ENCODE peak calls at places on chromosomes 7 and 10, in nine cellular contexts. X is heart left ventricle, M is GM12891, S is HCT116, G is lower leg skin, B is uterus, A is Peyer's patch, K is esophagus squamous epithelium, Z is testis. C is an unnamed sample.

GRCh38 chr10:77801474-77802238 is 124.9 kb downstream of the DLG5 start:
- DNase-seq in G (no peak), K (no peak), A (no peak), S (no peak), Z (no peak), B (no peak), X (no peak), M (no peak), C (peak; percentile 44)

GRCh38 chr7:69467826-69468225 is 130.4 kb upstream of the AUTS2 start:
- DNase-seq in A (no peak), X (no peak), M (no peak), K (no peak), Z (no peak), S (no peak), B (no peak), G (no peak), C (no peak)

GRCh38 chr7:157685430-157686284 is 348.9 kb downstream of the DNAJB6 start:
- DNase-seq in M (no peak), A (peak; percentile 37), K (no peak), B (peak; percentile 3), Z (peak; percentile 17), G (peak; percentile 70), S (no peak), X (no peak), C (no peak)

GRCh38 chr7:152103691-152104090 is 78.2 kb downstream of the GALNT11 start:
- DNase-seq in M (no peak), Z (no peak), G (no peak), B (no peak), K (no peak), A (no peak), S (no peak), X (no peak), C (no peak)

GRCh38 chr7:35039343-35039742 is 2.1 kb upstream of the DPY19L1 start:
- DNase-seq in G (no peak), A (no peak), M (no peak), S (no peak), X (no peak), B (no peak), Z (no peak), K (no peak), C (no peak)

GRCh38 chr10:61779950-61780659 is 117.4 kb downstream of the CABCOCO1 start:
- DNase-seq in M (no peak), K (no peak), Z (no peak), X (no peak), G (no peak), S (no peak), A (peak; percentile 61), B (peak; percentile 48), C (peak; percentile 16)

GRCh38 chr10:4512557-4513286 is 313.3 kb upstream of the AKR1E2 start:
- DNase-seq in Z (peak; percentile 23), A (no peak), G (no peak), S (peak; percentile 36), B (peak; percentile 60), X (peak; percentile 62), M (no peak), K (no peak), C (peak; percentile 13)

GRCh38 chr7:5701085-5701914 is 80.2 kb downstream of the RNF216 start:
- DNase-seq in M (no peak), K (no peak), X (no peak), S (no peak), A (no peak), B (no peak), G (no peak), Z (no peak), C (no peak)

GRCh38 chr10:116226766-116227165 is 46.2 kb downstream of the GFRA1 start:
- DNase-seq in G (no peak), S (no peak), M (no peak), B (no peak), X (no peak), A (no peak), Z (no peak), K (no peak), C (no peak)

GRCh38 chr7:128032605-128033235 is 1.5 kb upstream of the LRRC4 start:
- DNase-seq in S (no peak), A (no peak), K (no peak), G (no peak), Z (no peak), M (peak; percentile 24), B (no peak), X (peak; percentile 70), C (no peak)

GRCh38 chr10:86312701-86313270 is 53.8 kb downstream of the GRID1 start:
- DNase-seq in X (no peak), K (no peak), S (no peak), Z (no peak), G (no peak), B (no peak), A (no peak), M (no peak), C (no peak)

GRCh38 chr7:69775231-69775771 is 177.0 kb downstream of the AUTS2 start:
- DNase-seq in M (no peak), G (peak; percentile 85), K (no peak), A (no peak), B (no peak), S (no peak), X (no peak), Z (no peak), C (peak; percentile 13)

DNA sequence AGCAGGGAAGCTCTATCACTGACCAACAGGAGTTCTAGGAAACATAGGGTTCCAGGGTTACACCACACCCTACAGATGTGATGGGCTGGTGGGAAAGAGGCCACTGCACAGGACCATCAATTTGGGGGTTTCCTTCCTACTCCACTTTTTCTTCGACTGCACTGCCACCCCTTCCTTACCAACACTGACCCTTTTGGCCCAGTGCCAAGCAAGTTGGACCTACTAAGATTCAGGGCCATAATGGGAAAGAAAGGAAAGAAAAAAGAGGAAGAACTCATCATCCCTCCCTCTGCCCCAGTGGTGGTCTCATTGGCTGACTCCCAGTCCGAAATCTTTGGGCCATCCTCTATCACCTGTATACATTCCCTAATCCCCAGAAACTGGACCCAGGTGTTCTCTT is 6.1 kb upstream of the PLEKHS1 start:
- DNase-seq in K (no peak), X (no peak), Z (no peak), M (no peak), S (no peak), G (no peak), A (no peak), B (no peak), C (no peak)
- TF ChIP-seq POLR2A in K (no peak), X (no peak), Z (no peak), M (no peak), S (no peak), G (no peak), A (no peak), B (no peak), C (no peak)

GRCh38 chr10:112227331-112227961 is 43.9 kb upstream of the GPAM start:
- DNase-seq in M (no peak), K (no peak), A (no peak), Z (no peak), B (no peak), X (no peak), G (peak; percentile 56), S (no peak), C (no peak)
- TF ChIP-seq POLR2A in M (no peak), K (no peak), A (no peak), Z (no peak), B (no peak), X (no peak), G (no peak), S (no peak), C (no peak)

GRCh38 chr7:139230078-139230477 is 959 bp upstream of the UBN2 start:
- DNase-seq in B (no peak), S (no peak), A (no peak), G (no peak), M (no peak), X (no peak), K (no peak), Z (no peak), C (no peak)

GRCh38 chr7:139231513-139232376 is 708 bp downstream of the UBN2 start:
- DNase-seq in G (peak; percentile 88), S (no peak), X (peak; percentile 66), A (peak; percentile 54), K (no peak), B (peak; percentile 19), Z (peak; percentile 58), M (peak; percentile 41), C (peak; percentile 26)

GRCh38 chr7:139230484-139230773 is 608 bp upstream of the UBN2 start:
- DNase-seq in M (no peak), Z (no peak), G (no peak), A (no peak), K (no peak), X (no peak), B (no peak), S (no peak), C (no peak)

GRCh38 chr7:139232377-139232717 is 1.3 kb downstream of the UBN2 start:
- DNase-seq in A (no peak), G (no peak), M (no peak), S (no peak), K (no peak), Z (no peak), X (no peak), B (no peak), C (no peak)

GRCh38 chr7:139230774-139231512 is at the start of gene UBN2:
- DNase-seq in A (peak; percentile 96), S (peak; percentile 91), Z (peak; percentile 98), B (peak; percentile 95), K (peak; percentile 69), G (peak; percentile 98), M (peak; percentile 88), X (peak; percentile 98), C (peak; percentile 96)
- TF ChIP-seq POLR2A in A (no peak), S (peak; percentile 62), Z (peak; percentile 55), B (peak; percentile 70), K (peak; percentile 30), G (no peak), M (no peak), X (peak; percentile 79), C (peak; percentile 93)

DNA sequence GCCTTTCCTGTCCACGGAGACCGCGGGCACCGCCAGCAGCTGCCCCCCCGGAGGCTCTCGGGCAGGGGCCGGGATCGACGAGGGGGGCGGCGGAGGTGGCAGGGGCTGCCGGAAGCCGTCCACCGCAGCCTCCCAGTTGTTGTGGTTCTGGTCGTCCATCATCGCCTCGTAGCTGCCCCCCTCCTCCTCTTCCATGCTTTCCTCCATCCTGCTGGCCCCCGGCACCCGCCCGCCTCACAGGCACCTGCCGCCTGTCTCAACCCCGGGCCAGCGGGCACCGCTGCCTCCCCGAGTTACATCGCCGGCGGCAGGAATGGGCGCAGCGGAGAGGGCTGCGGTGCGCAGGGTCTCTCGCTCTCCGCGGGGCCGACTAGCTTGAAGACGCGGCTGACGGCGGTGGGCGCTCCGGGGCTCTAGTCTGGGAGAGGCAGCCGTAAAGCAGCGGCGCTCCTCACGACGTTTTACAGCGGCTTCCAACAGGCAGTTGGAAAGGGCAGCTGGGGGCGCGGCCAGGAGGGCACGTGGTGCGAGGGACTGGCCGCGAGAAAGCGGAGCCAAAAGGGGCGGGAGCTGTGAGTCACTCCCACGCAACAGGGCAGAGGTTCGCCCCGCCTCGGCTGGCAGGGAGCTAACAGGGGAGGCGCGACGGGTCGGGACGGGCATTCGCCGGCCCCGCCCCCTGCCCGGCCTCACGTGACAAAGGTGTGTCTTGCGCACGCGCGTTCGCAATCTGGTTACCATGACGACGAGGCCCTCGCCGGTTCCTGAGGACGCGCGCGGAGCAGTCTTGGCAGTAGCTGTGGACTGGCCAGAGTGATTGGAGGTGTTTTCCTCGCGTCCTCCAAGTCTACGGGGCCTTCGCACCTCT is at the start of gene CACUL1:
- DNase-seq in Z (peak; percentile 100), A (peak; percentile 100), X (peak; percentile 100), M (peak; percentile 97), S (peak; percentile 100), B (peak; percentile 100), G (peak; percentile 100), K (peak; percentile 98), C (peak; percentile 88)
- TF ChIP-seq POLR2A in Z (peak; percentile 36), A (peak; percentile 49), X (peak; percentile 56), M (peak; percentile 70), S (peak; percentile 91), B (peak; percentile 85), G (no peak), K (peak; percentile 64), C (peak; percentile 72)

GRCh38 chr7:24756989-24757798 is at the start of gene GSDME:
- DNase-seq in M (peak; percentile 62), S (no peak), X (peak; percentile 77), K (no peak), B (peak; percentile 62), A (peak; percentile 85), Z (peak; percentile 57), G (peak; percentile 93), C (peak; percentile 87)
- TF ChIP-seq POLR2A in M (no peak), S (peak; percentile 17), X (peak; percentile 33), K (no peak), B (peak; percentile 48), A (peak; percentile 66), Z (no peak), G (no peak), C (peak; percentile 58)

C was measured in H54.